ENCODE peak calls at places on chromosomes 6 and 20, in eight cellular contexts. One of them, this sample, is unnamed.

GRCh38 chr6:125918681-125919566 is 37.6 kb upstream of the HINT3 start:
- DNase-seq in IMR-90: peak; percentile 90
- DNase-seq in ascending aorta: no peak
- DNase-seq in neural progenitor cell: no peak
- DNase-seq in cardiac muscle cell: peak; percentile 95
- DNase-seq in PC-3: peak; percentile 79
- DNase-seq in suprapubic skin: no peak
- DNase-seq in body of pancreas: peak; percentile 67
- DNase-seq in this sample: peak; percentile 26

GRCh38 chr20:15831201-15831600 is 742.0 kb downstream of the KIF16B start:
- DNase-seq in ascending aorta: no peak
- DNase-seq in suprapubic skin: no peak
- DNase-seq in neural progenitor cell: no peak
- DNase-seq in cardiac muscle cell: no peak
- DNase-seq in IMR-90: no peak
- DNase-seq in body of pancreas: no peak
- DNase-seq in PC-3: peak; percentile 93
- DNase-seq in this sample: no peak

GRCh38 chr6:124792386-124792785 is 169.9 kb upstream of the RNF217 start:
- DNase-seq in IMR-90: no peak
- DNase-seq in ascending aorta: no peak
- DNase-seq in body of pancreas: no peak
- DNase-seq in neural progenitor cell: no peak
- DNase-seq in cardiac muscle cell: no peak
- DNase-seq in suprapubic skin: no peak
- DNase-seq in PC-3: peak; percentile 37
- DNase-seq in this sample: no peak

GRCh38 chr20:57146155-57146554 is 120.3 kb downstream of the BMP7 start:
- DNase-seq in PC-3: no peak
- DNase-seq in body of pancreas: no peak
- DNase-seq in suprapubic skin: no peak
- DNase-seq in IMR-90: no peak
- DNase-seq in ascending aorta: no peak
- DNase-seq in cardiac muscle cell: no peak
- DNase-seq in neural progenitor cell: no peak
- DNase-seq in this sample: no peak

GRCh38 chr20:47126709-47127108 is 229.8 kb downstream of the ZMYND8 start:
- DNase-seq in PC-3: no peak
- DNase-seq in cardiac muscle cell: peak; percentile 76
- DNase-seq in ascending aorta: no peak
- DNase-seq in suprapubic skin: no peak
- DNase-seq in IMR-90: peak; percentile 69
- DNase-seq in neural progenitor cell: no peak
- DNase-seq in body of pancreas: no peak
- DNase-seq in this sample: no peak

GRCh38 chr6:159110013-159110412 is 59.2 kb upstream of the FNDC1 start:
- DNase-seq in body of pancreas: no peak
- DNase-seq in cardiac muscle cell: peak; percentile 65
- DNase-seq in IMR-90: peak; percentile 38
- DNase-seq in suprapubic skin: no peak
- DNase-seq in ascending aorta: no peak
- DNase-seq in PC-3: peak; percentile 63
- DNase-seq in neural progenitor cell: peak; percentile 63
- DNase-seq in this sample: no peak

GRCh38 chr6:135285165-135285564 is 104.1 kb downstream of the MYB start:
- DNase-seq in PC-3: no peak
- DNase-seq in ascending aorta: no peak
- DNase-seq in suprapubic skin: no peak
- DNase-seq in body of pancreas: no peak
- DNase-seq in neural progenitor cell: no peak
- DNase-seq in cardiac muscle cell: no peak
- DNase-seq in IMR-90: no peak
- DNase-seq in this sample: no peak

GRCh38 chr6:4179960-4180652 is 44.7 kb upstream of the ECI2 start:
- DNase-seq in cardiac muscle cell: no peak
- DNase-seq in ascending aorta: no peak
- DNase-seq in IMR-90: peak; percentile 15
- DNase-seq in body of pancreas: no peak
- DNase-seq in suprapubic skin: no peak
- DNase-seq in PC-3: no peak
- DNase-seq in neural progenitor cell: no peak
- DNase-seq in this sample: no peak

GRCh38 chr6:52995913-52996685 is 1.0 kb upstream of the GSTA4 start:
- DNase-seq in ascending aorta: peak; percentile 86
- DNase-seq in neural progenitor cell: peak; percentile 73
- DNase-seq in body of pancreas: no peak
- DNase-seq in IMR-90: peak; percentile 91
- DNase-seq in cardiac muscle cell: peak; percentile 87
- DNase-seq in PC-3: peak; percentile 75
- DNase-seq in suprapubic skin: peak; percentile 77
- DNase-seq in this sample: peak; percentile 87

GRCh38 chr20:31542201-31542842 is 28.1 kb downstream of the HM13 start:
- DNase-seq in ascending aorta: no peak
- DNase-seq in suprapubic skin: no peak
- DNase-seq in cardiac muscle cell: no peak
- DNase-seq in IMR-90: no peak
- DNase-seq in PC-3: peak; percentile 42
- DNase-seq in neural progenitor cell: no peak
- DNase-seq in body of pancreas: no peak
- DNase-seq in this sample: no peak

GRCh38 chr6:2000962-2001361 is 244.4 kb downstream of the GMDS start:
- DNase-seq in PC-3: no peak
- DNase-seq in suprapubic skin: no peak
- DNase-seq in body of pancreas: no peak
- DNase-seq in IMR-90: no peak
- DNase-seq in neural progenitor cell: no peak
- DNase-seq in cardiac muscle cell: no peak
- DNase-seq in ascending aorta: no peak
- DNase-seq in this sample: no peak

GRCh38 chr20:7147220-7147601 is 379.7 kb downstream of the BMP2 start:
- DNase-seq in IMR-90: no peak
- DNase-seq in suprapubic skin: no peak
- DNase-seq in cardiac muscle cell: no peak
- DNase-seq in ascending aorta: no peak
- DNase-seq in body of pancreas: no peak
- DNase-seq in neural progenitor cell: peak; percentile 77
- DNase-seq in PC-3: no peak
- DNase-seq in this sample: no peak

GRCh38 chr6:154703094-154703493 is 30.1 kb upstream of the SCAF8 start:
- DNase-seq in PC-3: no peak
- DNase-seq in body of pancreas: no peak
- DNase-seq in neural progenitor cell: peak; percentile 29
- DNase-seq in suprapubic skin: no peak
- DNase-seq in cardiac muscle cell: no peak
- DNase-seq in ascending aorta: no peak
- DNase-seq in IMR-90: no peak
- DNase-seq in this sample: no peak

DNA sequence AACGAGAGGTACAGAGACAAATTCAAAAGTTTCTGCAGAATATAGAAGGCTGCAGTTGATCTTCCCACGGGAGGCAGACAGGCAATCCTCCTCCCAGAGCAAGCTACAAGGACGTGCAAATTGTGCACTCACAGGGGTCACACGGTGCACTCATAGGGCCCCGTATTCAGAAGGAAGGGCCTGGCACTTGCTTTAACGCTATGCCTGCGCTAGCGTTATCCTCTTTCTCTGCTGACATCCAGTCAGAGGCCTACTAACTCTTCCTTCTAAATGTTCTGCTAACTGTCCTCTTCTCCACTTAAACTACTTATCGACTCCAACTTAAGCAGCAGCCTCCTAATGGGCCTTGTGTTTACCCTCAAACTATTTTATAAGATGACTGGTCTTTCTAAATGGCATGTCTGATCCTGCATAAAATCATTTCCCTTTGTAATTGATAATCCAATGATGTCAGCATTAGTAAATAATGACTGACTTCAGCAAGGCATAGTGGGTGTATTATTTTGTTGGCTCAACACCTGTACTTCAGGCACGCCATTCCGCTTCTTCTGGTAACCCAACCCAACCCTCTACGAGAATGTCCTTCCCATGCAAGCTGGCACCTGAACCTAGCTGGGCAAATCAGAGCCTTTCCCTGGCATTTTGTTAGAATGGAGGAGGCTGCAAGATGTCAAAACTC is 2.2 kb downstream of the IFNGR1 start:
- DNase-seq in cardiac muscle cell: no peak
- DNase-seq in ascending aorta: no peak
- DNase-seq in PC-3: peak; percentile 55
- DNase-seq in suprapubic skin: no peak
- DNase-seq in body of pancreas: no peak
- DNase-seq in IMR-90: no peak
- DNase-seq in neural progenitor cell: no peak
- DNase-seq in this sample: no peak
- H3K4me3 ChIP-seq in cardiac muscle cell: peak overlapping the region; percentile 49
- H3K4me3 ChIP-seq in ascending aorta: peak overlapping the region; percentile 87
- H3K4me3 ChIP-seq in PC-3: peak overlapping the region; percentile 99
- H3K4me3 ChIP-seq in suprapubic skin: peak overlapping the region; percentile 84
- H3K4me3 ChIP-seq in body of pancreas: no peak overlapping the region
- H3K4me3 ChIP-seq in IMR-90: no peak overlapping the region
- H3K4me3 ChIP-seq in neural progenitor cell: no peak overlapping the region
- H3K4me3 ChIP-seq in this sample: no peak overlapping the region

DNA sequence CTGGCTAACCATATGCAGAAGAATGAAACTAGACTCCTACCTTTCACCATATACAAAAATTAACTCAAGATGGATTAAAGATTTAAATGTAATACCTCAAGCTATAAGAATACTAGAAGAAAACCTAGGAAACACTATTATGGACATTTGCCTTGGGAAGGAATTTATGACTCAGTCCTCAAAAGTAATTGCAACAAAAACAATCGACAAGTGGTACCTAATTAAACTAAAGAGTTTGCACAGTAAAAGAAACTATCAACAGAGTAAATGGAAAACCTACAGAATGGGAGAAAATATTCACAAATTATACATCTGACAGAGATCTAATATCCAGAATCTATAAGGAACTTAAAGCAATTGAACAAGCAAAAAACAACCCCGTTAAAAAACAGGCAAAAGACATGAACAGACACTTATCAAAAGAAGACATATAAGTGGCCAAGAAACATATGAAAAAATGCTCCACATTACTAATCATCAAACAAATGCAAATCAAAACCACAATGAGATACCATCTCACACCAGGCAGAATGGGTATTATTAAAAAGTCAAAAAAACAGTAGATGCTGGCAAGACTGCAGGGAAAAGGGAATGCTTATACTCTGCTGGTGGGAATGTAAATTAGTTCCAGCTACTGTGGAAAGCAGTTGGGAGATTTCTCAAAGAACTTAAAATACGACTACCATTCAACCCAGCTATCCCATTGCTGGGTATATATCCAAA is 31.9 kb downstream of the RALGAPB start:
- DNase-seq in cardiac muscle cell: no peak
- DNase-seq in ascending aorta: no peak
- DNase-seq in suprapubic skin: no peak
- DNase-seq in IMR-90: no peak
- DNase-seq in PC-3: no peak
- DNase-seq in neural progenitor cell: no peak
- DNase-seq in body of pancreas: no peak
- DNase-seq in this sample: no peak
- H3K36me3 ChIP-seq in cardiac muscle cell: peaks cover 18% of the 10 kb centered on the region
- H3K36me3 ChIP-seq in ascending aorta: peaks cover 59% of the 10 kb centered on the region
- H3K36me3 ChIP-seq in suprapubic skin: peaks cover 57% of the 10 kb centered on the region
- H3K36me3 ChIP-seq in IMR-90: peaks cover 19% of the 10 kb centered on the region
- H3K36me3 ChIP-seq in PC-3: peaks cover 33% of the 10 kb centered on the region
- H3K36me3 ChIP-seq in neural progenitor cell: peaks cover 3% of the 10 kb centered on the region
- H3K36me3 ChIP-seq in body of pancreas: peaks cover 16% of the 10 kb centered on the region
- H3K36me3 ChIP-seq in this sample: peaks cover 31% of the 10 kb centered on the region

GRCh38 chr20:9054176-9054575 is 14.7 kb upstream of the PLCB4 start:
- DNase-seq in PC-3: no peak
- DNase-seq in ascending aorta: no peak
- DNase-seq in cardiac muscle cell: no peak
- DNase-seq in neural progenitor cell: no peak
- DNase-seq in suprapubic skin: no peak
- DNase-seq in body of pancreas: no peak
- DNase-seq in IMR-90: peak; percentile 86
- DNase-seq in this sample: no peak

GRCh38 chr20:9061434-9061833 is 7.5 kb upstream of the PLCB4 start:
- DNase-seq in ascending aorta: no peak
- DNase-seq in body of pancreas: no peak
- DNase-seq in neural progenitor cell: no peak
- DNase-seq in IMR-90: no peak
- DNase-seq in PC-3: no peak
- DNase-seq in suprapubic skin: no peak
- DNase-seq in cardiac muscle cell: no peak
- DNase-seq in this sample: no peak

GRCh38 chr20:9062066-9062465 is 6.8 kb upstream of the PLCB4 start:
- DNase-seq in body of pancreas: no peak
- DNase-seq in cardiac muscle cell: no peak
- DNase-seq in IMR-90: no peak
- DNase-seq in PC-3: no peak
- DNase-seq in suprapubic skin: no peak
- DNase-seq in neural progenitor cell: no peak
- DNase-seq in ascending aorta: no peak
- DNase-seq in this sample: no peak

DNA sequence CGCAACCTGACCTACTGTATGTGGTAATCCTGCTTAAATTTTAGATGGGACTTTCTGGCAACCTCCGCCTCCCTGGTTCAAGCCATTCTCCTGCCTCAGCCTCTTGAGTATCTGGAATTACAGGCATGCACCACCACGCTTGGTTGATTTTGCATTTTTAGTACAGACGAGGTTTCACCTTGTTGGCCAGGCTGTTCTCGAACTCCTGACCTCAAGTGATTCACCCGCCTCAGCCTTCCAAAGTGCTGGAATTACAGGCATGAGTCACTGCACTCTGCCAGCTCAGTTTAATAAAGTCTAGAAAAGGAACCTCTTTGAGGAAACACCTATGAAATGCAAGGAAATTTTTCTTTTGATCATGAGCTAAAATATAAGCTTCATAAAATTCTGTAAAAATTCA is 9.0 kb upstream of the PLCB4 start:
- DNase-seq in IMR-90: peak; percentile 68
- DNase-seq in body of pancreas: no peak
- DNase-seq in PC-3: peak; percentile 64
- DNase-seq in neural progenitor cell: no peak
- DNase-seq in cardiac muscle cell: no peak
- DNase-seq in suprapubic skin: no peak
- DNase-seq in ascending aorta: no peak
- DNase-seq in this sample: no peak
- H3K27ac ChIP-seq in IMR-90: no peak overlapping the region
- H3K27ac ChIP-seq in body of pancreas: no peak overlapping the region
- H3K27ac ChIP-seq in PC-3: peak overlapping the region; percentile 19
- H3K27ac ChIP-seq in neural progenitor cell: no peak overlapping the region
- H3K27ac ChIP-seq in cardiac muscle cell: no peak overlapping the region
- H3K27ac ChIP-seq in suprapubic skin: no peak overlapping the region
- H3K27ac ChIP-seq in ascending aorta: no peak overlapping the region
- H3K27ac ChIP-seq in this sample: no peak overlapping the region

DNA sequence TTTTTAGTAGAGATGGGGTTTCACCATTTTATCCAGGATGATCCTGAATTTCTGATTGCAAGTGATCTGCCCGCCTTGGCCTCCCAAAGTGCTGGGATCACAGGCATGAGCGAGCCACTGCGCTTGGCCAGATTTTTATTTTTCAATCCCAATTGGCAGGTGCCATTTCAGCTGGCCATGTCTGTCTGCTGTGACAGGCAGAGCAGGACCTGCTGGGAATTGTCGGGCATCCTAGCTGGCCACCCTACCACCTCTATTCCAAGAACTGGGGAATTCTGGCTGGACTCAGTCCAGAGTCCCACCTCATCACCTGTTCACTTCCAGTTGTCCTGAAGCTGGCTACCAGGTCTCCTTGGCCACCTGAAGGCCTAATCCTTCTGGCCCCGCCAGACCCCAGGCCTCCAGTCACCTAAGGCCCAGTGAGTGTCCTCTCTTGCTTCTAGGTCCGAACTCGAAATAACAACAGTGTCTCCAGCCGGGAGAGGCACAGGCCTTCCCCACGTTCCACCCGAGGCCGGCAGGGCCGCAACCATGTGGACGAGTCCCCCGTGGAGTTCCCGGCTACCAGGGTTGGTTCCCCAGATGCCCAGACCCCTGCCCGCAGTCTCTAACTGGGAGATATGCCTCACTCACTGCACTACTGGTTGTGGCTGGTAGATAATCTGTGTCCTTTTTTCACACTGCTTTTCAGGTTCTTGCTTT is 24.0 kb downstream of the DNMT3B start:
- DNase-seq in suprapubic skin: no peak
- DNase-seq in neural progenitor cell: no peak
- DNase-seq in PC-3: no peak
- DNase-seq in ascending aorta: no peak
- DNase-seq in cardiac muscle cell: no peak
- DNase-seq in IMR-90: no peak
- DNase-seq in body of pancreas: no peak
- DNase-seq in this sample: no peak
- H3K4me3 ChIP-seq in suprapubic skin: no peak overlapping the region
- H3K4me3 ChIP-seq in neural progenitor cell: no peak overlapping the region
- H3K4me3 ChIP-seq in PC-3: no peak overlapping the region
- H3K4me3 ChIP-seq in ascending aorta: no peak overlapping the region
- H3K4me3 ChIP-seq in cardiac muscle cell: no peak overlapping the region
- H3K4me3 ChIP-seq in IMR-90: no peak overlapping the region
- H3K4me3 ChIP-seq in body of pancreas: no peak overlapping the region
- H3K4me3 ChIP-seq in this sample: no peak overlapping the region